ENCODE peak calls at places on chromosomes 6 and 20, in four cellular contexts. One of them, this sample, is unnamed.
A peak's percentile ranks its signal among the peaks of the same experiment; 100 is the strongest.

GRCh38 chr20:4613184-4613583 is 108.5 kb upstream of the PRND start:
- DNase-seq in hypothalamus: no peak
- DNase-seq in AG09309: no peak
- DNase-seq in stimulated activated naive B cell treated with anti-CD40 and anti-IgM and Interleukin-4, amounts not matched to agents 10 μg/mL and 1 μg/mL and 100 μg/mL, for 72 hours: no peak
- DNase-seq in this sample: no peak

GRCh38 chr6:170553686-170554085 is 483 bp upstream of the TBP start:
- DNase-seq in hypothalamus: no peak
- DNase-seq in AG09309: no peak
- DNase-seq in stimulated activated naive B cell treated with anti-CD40 and anti-IgM and Interleukin-4, amounts not matched to agents 10 μg/mL and 1 μg/mL and 100 μg/mL, for 72 hours: no peak
- DNase-seq in this sample: no peak

GRCh38 chr6:93416575-93417420 is 2.6 kb downstream of the EPHA7 start:
- DNase-seq in hypothalamus: peak; percentile 24
- DNase-seq in AG09309: no peak
- DNase-seq in stimulated activated naive B cell treated with anti-CD40 and anti-IgM and Interleukin-4, amounts not matched to agents 10 μg/mL and 1 μg/mL and 100 μg/mL, for 72 hours: no peak
- DNase-seq in this sample: no peak

GRCh38 chr6:31952140-31952805 is 6.4 kb downstream of the CFB start:
- DNase-seq in hypothalamus: peak; percentile 21
- DNase-seq in AG09309: no peak
- DNase-seq in stimulated activated naive B cell treated with anti-CD40 and anti-IgM and Interleukin-4, amounts not matched to agents 10 μg/mL and 1 μg/mL and 100 μg/mL, for 72 hours: no peak
- DNase-seq in this sample: no peak

GRCh38 chr6:109465772-109466171 is 10.2 kb upstream of the MICAL1 start:
- DNase-seq in hypothalamus: peak; percentile 23
- DNase-seq in AG09309: no peak
- DNase-seq in stimulated activated naive B cell treated with anti-CD40 and anti-IgM and Interleukin-4, amounts not matched to agents 10 μg/mL and 1 μg/mL and 100 μg/mL, for 72 hours: no peak
- DNase-seq in this sample: no peak

GRCh38 chr6:106339334-106340029 is 13.9 kb upstream of the ATG5 start:
- DNase-seq in hypothalamus: peak; percentile 22
- DNase-seq in AG09309: peak; percentile 41
- DNase-seq in stimulated activated naive B cell treated with anti-CD40 and anti-IgM and Interleukin-4, amounts not matched to agents 10 μg/mL and 1 μg/mL and 100 μg/mL, for 72 hours: peak; percentile 15
- DNase-seq in this sample: no peak

GRCh38 chr6:148082721-148083120 is 259.9 kb upstream of the SASH1 start:
- DNase-seq in hypothalamus: no peak
- DNase-seq in AG09309: no peak
- DNase-seq in stimulated activated naive B cell treated with anti-CD40 and anti-IgM and Interleukin-4, amounts not matched to agents 10 μg/mL and 1 μg/mL and 100 μg/mL, for 72 hours: no peak
- DNase-seq in this sample: no peak

GRCh38 chr6:22227824-22228610 is 68.8 kb downstream of the PRL start:
- DNase-seq in hypothalamus: no peak
- DNase-seq in AG09309: no peak
- DNase-seq in stimulated activated naive B cell treated with anti-CD40 and anti-IgM and Interleukin-4, amounts not matched to agents 10 μg/mL and 1 μg/mL and 100 μg/mL, for 72 hours: no peak
- DNase-seq in this sample: no peak

GRCh38 chr6:152356659-152357058 is 280.5 kb downstream of the SYNE1 start:
- DNase-seq in hypothalamus: no peak
- DNase-seq in AG09309: peak; percentile 37
- DNase-seq in stimulated activated naive B cell treated with anti-CD40 and anti-IgM and Interleukin-4, amounts not matched to agents 10 μg/mL and 1 μg/mL and 100 μg/mL, for 72 hours: no peak
- DNase-seq in this sample: peak; percentile 16

GRCh38 chr6:150930816-150931215 is 65.3 kb downstream of the MTHFD1L start:
- DNase-seq in hypothalamus: no peak
- DNase-seq in AG09309: peak; percentile 88
- DNase-seq in stimulated activated naive B cell treated with anti-CD40 and anti-IgM and Interleukin-4, amounts not matched to agents 10 μg/mL and 1 μg/mL and 100 μg/mL, for 72 hours: no peak
- DNase-seq in this sample: no peak

GRCh38 chr6:6885521-6886088 is 222.2 kb upstream of the RREB1 start:
- DNase-seq in hypothalamus: peak; percentile 30
- DNase-seq in AG09309: no peak
- DNase-seq in stimulated activated naive B cell treated with anti-CD40 and anti-IgM and Interleukin-4, amounts not matched to agents 10 μg/mL and 1 μg/mL and 100 μg/mL, for 72 hours: no peak
- DNase-seq in this sample: no peak

GRCh38 chr20:4559106-4559505 is 162.6 kb upstream of the PRND start:
- DNase-seq in hypothalamus: no peak
- DNase-seq in AG09309: no peak
- DNase-seq in stimulated activated naive B cell treated with anti-CD40 and anti-IgM and Interleukin-4, amounts not matched to agents 10 μg/mL and 1 μg/mL and 100 μg/mL, for 72 hours: no peak
- DNase-seq in this sample: no peak

GRCh38 chr20:1319051-1319450 is 9.9 kb downstream of the SDCBP2 start:
- DNase-seq in hypothalamus: no peak
- DNase-seq in AG09309: no peak
- DNase-seq in stimulated activated naive B cell treated with anti-CD40 and anti-IgM and Interleukin-4, amounts not matched to agents 10 μg/mL and 1 μg/mL and 100 μg/mL, for 72 hours: no peak
- DNase-seq in this sample: no peak

GRCh38 chr6:32329141-32329540 is 42.6 kb downstream of the TSBP1 start:
- DNase-seq in hypothalamus: no peak
- DNase-seq in AG09309: no peak
- DNase-seq in stimulated activated naive B cell treated with anti-CD40 and anti-IgM and Interleukin-4, amounts not matched to agents 10 μg/mL and 1 μg/mL and 100 μg/mL, for 72 hours: no peak
- DNase-seq in this sample: no peak

GRCh38 chr6:39083111-39083702 is 31.8 kb downstream of the SAYSD1 start:
- DNase-seq in hypothalamus: no peak
- DNase-seq in AG09309: no peak
- DNase-seq in stimulated activated naive B cell treated with anti-CD40 and anti-IgM and Interleukin-4, amounts not matched to agents 10 μg/mL and 1 μg/mL and 100 μg/mL, for 72 hours: no peak
- DNase-seq in this sample: no peak

GRCh38 chr6:51025082-51025777 is 206.6 kb downstream of the TFAP2B start:
- DNase-seq in hypothalamus: no peak
- DNase-seq in AG09309: peak; percentile 27
- DNase-seq in stimulated activated naive B cell treated with anti-CD40 and anti-IgM and Interleukin-4, amounts not matched to agents 10 μg/mL and 1 μg/mL and 100 μg/mL, for 72 hours: no peak
- DNase-seq in this sample: no peak

GRCh38 chr6:46651766-46652165 is 852 bp downstream of the CYP39A1 start:
- DNase-seq in hypothalamus: no peak
- DNase-seq in AG09309: no peak
- DNase-seq in stimulated activated naive B cell treated with anti-CD40 and anti-IgM and Interleukin-4, amounts not matched to agents 10 μg/mL and 1 μg/mL and 100 μg/mL, for 72 hours: no peak
- DNase-seq in this sample: no peak

GRCh38 chr6:97293198-97293696 is 10.2 kb upstream of the MMS22L start:
- DNase-seq in hypothalamus: no peak
- DNase-seq in AG09309: no peak
- DNase-seq in stimulated activated naive B cell treated with anti-CD40 and anti-IgM and Interleukin-4, amounts not matched to agents 10 μg/mL and 1 μg/mL and 100 μg/mL, for 72 hours: no peak
- DNase-seq in this sample: no peak

GRCh38 chr20:38658879-38659612 is 57.4 kb downstream of the ARHGAP40 start:
- DNase-seq in hypothalamus: no peak
- DNase-seq in AG09309: no peak
- DNase-seq in stimulated activated naive B cell treated with anti-CD40 and anti-IgM and Interleukin-4, amounts not matched to agents 10 μg/mL and 1 μg/mL and 100 μg/mL, for 72 hours: no peak
- DNase-seq in this sample: no peak

GRCh38 chr6:159103396-159104162 is 58.8 kb upstream of the TAGAP start:
- DNase-seq in hypothalamus: no peak
- DNase-seq in AG09309: no peak
- DNase-seq in stimulated activated naive B cell treated with anti-CD40 and anti-IgM and Interleukin-4, amounts not matched to agents 10 μg/mL and 1 μg/mL and 100 μg/mL, for 72 hours: no peak
- DNase-seq in this sample: no peak

GRCh38 chr20:14522595-14522994 is 185.2 kb upstream of the FLRT3 start:
- DNase-seq in hypothalamus: no peak
- DNase-seq in AG09309: no peak
- DNase-seq in stimulated activated naive B cell treated with anti-CD40 and anti-IgM and Interleukin-4, amounts not matched to agents 10 μg/mL and 1 μg/mL and 100 μg/mL, for 72 hours: no peak
- DNase-seq in this sample: no peak

GRCh38 chr6:133187657-133188453 is 53.3 kb upstream of the EYA4 start:
- DNase-seq in hypothalamus: no peak
- DNase-seq in AG09309: no peak
- DNase-seq in stimulated activated naive B cell treated with anti-CD40 and anti-IgM and Interleukin-4, amounts not matched to agents 10 μg/mL and 1 μg/mL and 100 μg/mL, for 72 hours: no peak
- DNase-seq in this sample: no peak

GRCh38 chr6:75460636-75461035 is 33.0 kb downstream of the FILIP1 start:
- DNase-seq in hypothalamus: no peak
- DNase-seq in AG09309: peak; percentile 46
- DNase-seq in stimulated activated naive B cell treated with anti-CD40 and anti-IgM and Interleukin-4, amounts not matched to agents 10 μg/mL and 1 μg/mL and 100 μg/mL, for 72 hours: no peak
- DNase-seq in this sample: no peak

GRCh38 chr6:108531332-108531731 is 29.4 kb upstream of the FOXO3 start:
- DNase-seq in hypothalamus: no peak
- DNase-seq in AG09309: no peak
- DNase-seq in stimulated activated naive B cell treated with anti-CD40 and anti-IgM and Interleukin-4, amounts not matched to agents 10 μg/mL and 1 μg/mL and 100 μg/mL, for 72 hours: no peak
- DNase-seq in this sample: no peak

GRCh38 chr6:9606435-9607134 is 808.3 kb downstream of the TFAP2A start:
- DNase-seq in hypothalamus: no peak
- DNase-seq in AG09309: no peak
- DNase-seq in stimulated activated naive B cell treated with anti-CD40 and anti-IgM and Interleukin-4, amounts not matched to agents 10 μg/mL and 1 μg/mL and 100 μg/mL, for 72 hours: no peak
- DNase-seq in this sample: no peak

GRCh38 chr6:106300944-106301343 is 24.6 kb downstream of the ATG5 start:
- DNase-seq in hypothalamus: no peak
- DNase-seq in AG09309: peak; percentile 31
- DNase-seq in stimulated activated naive B cell treated with anti-CD40 and anti-IgM and Interleukin-4, amounts not matched to agents 10 μg/mL and 1 μg/mL and 100 μg/mL, for 72 hours: no peak
- DNase-seq in this sample: no peak

GRCh38 chr20:51807864-51808263 is 5.5 kb upstream of the SALL4 start:
- DNase-seq in hypothalamus: no peak
- DNase-seq in AG09309: no peak
- DNase-seq in stimulated activated naive B cell treated with anti-CD40 and anti-IgM and Interleukin-4, amounts not matched to agents 10 μg/mL and 1 μg/mL and 100 μg/mL, for 72 hours: no peak
- DNase-seq in this sample: no peak

GRCh38 chr6:46736913-46737312 is 1.7 kb upstream of the PLA2G7 start:
- DNase-seq in hypothalamus: no peak
- DNase-seq in AG09309: no peak
- DNase-seq in stimulated activated naive B cell treated with anti-CD40 and anti-IgM and Interleukin-4, amounts not matched to agents 10 μg/mL and 1 μg/mL and 100 μg/mL, for 72 hours: no peak
- DNase-seq in this sample: no peak

GRCh38 chr6:14754636-14755513 is 491.0 kb upstream of the JARID2 start:
- DNase-seq in hypothalamus: no peak
- DNase-seq in AG09309: no peak
- DNase-seq in stimulated activated naive B cell treated with anti-CD40 and anti-IgM and Interleukin-4, amounts not matched to agents 10 μg/mL and 1 μg/mL and 100 μg/mL, for 72 hours: no peak
- DNase-seq in this sample: no peak

GRCh38 chr6:63640062-63640461 is 4.5 kb downstream of the PHF3 start:
- DNase-seq in hypothalamus: no peak
- DNase-seq in AG09309: peak; percentile 38
- DNase-seq in stimulated activated naive B cell treated with anti-CD40 and anti-IgM and Interleukin-4, amounts not matched to agents 10 μg/mL and 1 μg/mL and 100 μg/mL, for 72 hours: no peak
- DNase-seq in this sample: no peak

GRCh38 chr20:34990231-34990630 is 34.6 kb downstream of the MYH7B start:
- DNase-seq in hypothalamus: no peak
- DNase-seq in AG09309: no peak
- DNase-seq in stimulated activated naive B cell treated with anti-CD40 and anti-IgM and Interleukin-4, amounts not matched to agents 10 μg/mL and 1 μg/mL and 100 μg/mL, for 72 hours: no peak
- DNase-seq in this sample: no peak

This sample was measured in GM06990.